ENCODE peak calls at places on chromosomes 13 and 19, in six cellular contexts. R is GM23338; E is activated CD4-positive, CD25-positive, alpha-beta regulatory T cell treated with anti-CD3 and anti-CD28 coated beads, Interleukin-2, amount 50 U/mL, for 16 hours; D is kidney epithelial cell; V is smooth muscle cell of the brain vasculature; A is iPS-NIHi11. F is an unnamed sample.

GRCh38 chr19:4326215-4326836 is 12.3 kb downstream of the STAP2 start:
- DNase-seq in R (no peak), E (no peak), D (no peak), V (no peak), A (no peak), F (no peak)

GRCh38 chr13:40172878-40173277 is 493.6 kb downstream of the FOXO1 start:
- DNase-seq in R (no peak), E (no peak), D (no peak), V (no peak), A (no peak), F (no peak)

GRCh38 chr19:5086725-5087439 is 118.0 kb downstream of the KDM4B start:
- DNase-seq in R (peak), E (no peak), D (no peak), V (no peak), A (peak), F (no peak)

GRCh38 chr19:12617646-12618045 is 6.9 kb downstream of the ZNF791 start:
- DNase-seq in R (no peak), E (no peak), D (no peak), V (no peak), A (no peak), F (no peak)

GRCh38 chr19:13796301-13797057 is 1.2 kb downstream of the ZSWIM4 start:
- DNase-seq in R (peak), E (no peak), D (peak), V (no peak), A (peak), F (no peak)

GRCh38 chr19:1128111-1128510 is 24.3 kb downstream of the GPX4 start:
- DNase-seq in R (no peak), E (no peak), D (no peak), V (no peak), A (no peak), F (no peak)

GRCh38 chr13:35500071-35500595 is 23.6 kb upstream of the MAB21L1 start:
- DNase-seq in R (no peak), E (no peak), D (no peak), V (no peak), A (no peak), F (no peak)

GRCh38 chr13:102376314-102376713 is 25.5 kb downstream of the FGF14 start:
- DNase-seq in R (no peak), E (no peak), D (no peak), V (no peak), A (no peak), F (no peak)

GRCh38 chr19:48625891-48626327 is 6.6 kb downstream of the SPHK2 start:
- DNase-seq in R (no peak), E (no peak), D (no peak), V (no peak), A (no peak), F (no peak)

GRCh38 chr13:86906458-86906857 is 764.7 kb upstream of the SLITRK5 start:
- DNase-seq in R (no peak), E (no peak), D (peak), V (no peak), A (no peak), F (no peak)

GRCh38 chr19:45443462-45444317 is 20.0 kb upstream of the ERCC1 start:
- DNase-seq in R (peak), E (no peak), D (no peak), V (no peak), A (peak), F (no peak)

GRCh38 chr13:21638319-21639282 is 32.3 kb upstream of the FGF9 start:
- DNase-seq in R (peak), E (no peak), D (no peak), V (no peak), A (peak), F (no peak)

GRCh38 chr19:17484520-17485180 is 14.3 kb downstream of the SLC27A1 start:
- DNase-seq in R (peak), E (no peak), D (no peak), V (no peak), A (no peak), F (no peak)

GRCh38 chr13:101930331-101930730 is 471.5 kb downstream of the FGF14 start:
- DNase-seq in R (no peak), E (no peak), D (no peak), V (no peak), A (no peak), F (no peak)

GRCh38 chr19:17627161-17627560 is 61.0 kb downstream of the UNC13A start:
- DNase-seq in R (no peak), E (no peak), D (no peak), V (no peak), A (no peak), F (no peak)

GRCh38 chr19:39110263-39110967 is 15.2 kb upstream of the PAK4 start:
- DNase-seq in R (peak), E (peak), D (no peak), V (no peak), A (peak), F (no peak)

GRCh38 chr19:19224852-19225494 is 13.2 kb downstream of the NCAN start:
- DNase-seq in R (peak), E (peak), D (no peak), V (no peak), A (peak), F (no peak)

GRCh38 chr13:100674363-100674847 is at the start of gene TMTC4:
- DNase-seq in R (peak), E (no peak), D (no peak), V (no peak), A (no peak), F (no peak)

GRCh38 chr19:34639491-34640085 is 37.4 kb downstream of the SCGB2B2 start:
- DNase-seq in R (peak), E (peak), D (peak), V (peak), A (peak), F (peak)

GRCh38 chr13:100722517-100722916 is 47.9 kb upstream of the TMTC4 start:
- DNase-seq in R (peak), E (no peak), D (no peak), V (no peak), A (peak), F (no peak)

GRCh38 chr19:55581145-55581827 is 638 bp upstream of the ZNF579 start:
- DNase-seq in R (peak), E (no peak), D (no peak), V (no peak), A (no peak), F (no peak)

GRCh38 chr13:59064042-59064441 is 1099.7 kb downstream of the DIAPH3 start:
- DNase-seq in R (no peak), E (no peak), D (no peak), V (no peak), A (no peak), F (no peak)

GRCh38 chr13:111398196-111398595 is 77.8 kb downstream of the TEX29 start:
- DNase-seq in R (no peak), E (no peak), D (no peak), V (no peak), A (no peak), F (no peak)

GRCh38 chr13:65594255-65594654 is 1635.9 kb downstream of the PCDH9 start:
- DNase-seq in R (no peak), E (no peak), D (no peak), V (no peak), A (no peak), F (no peak)

GRCh38 chr19:3125900-3126524 is 9.8 kb upstream of the GNA15 start:
- DNase-seq in R (peak), E (peak), D (no peak), V (no peak), A (peak), F (no peak)

GRCh38 chr19:42092350-42092749 is 16.4 kb downstream of the ZNF574 start:
- DNase-seq in R (peak), E (peak), D (no peak), V (no peak), A (peak), F (no peak)

F was measured in SK-N-MC.